ENCODE peak calls at places on chromosomes 16 and 17, in five cellular contexts. K, Y, L, E and F are unnamed samples.

GRCh38 chr17:63035271-63035670 is 69.2 kb downstream of the TANC2 start:
- DNase-seq in K (no peak), Y (no peak), L (no peak), E (no peak), F (peak; percentile 57)

GRCh38 chr17:5809580-5810188 is 225.4 kb upstream of the NLRP1 start:
- DNase-seq in K (no peak), Y (no peak), L (no peak), E (no peak), F (no peak)

GRCh38 chr17:72387487-72387886 is 266.7 kb downstream of the SOX9 start:
- DNase-seq in K (no peak), Y (no peak), L (no peak), E (no peak), F (peak; percentile 80)

GRCh38 chr16:5873221-5873620 is 775.6 kb upstream of the EEF2KMT start:
- DNase-seq in K (no peak), Y (no peak), L (no peak), E (no peak), F (no peak)

GRCh38 chr16:84925773-84926372 is 85.5 kb downstream of the ZDHHC7 start:
- DNase-seq in K (no peak), Y (no peak), L (no peak), E (no peak), F (no peak)

GRCh38 chr16:2586241-2586640 is 48.4 kb downstream of the PDPK1 start:
- DNase-seq in K (no peak), Y (no peak), L (no peak), E (no peak), F (no peak)

GRCh38 chr16:87957296-87958069 is 6.2 kb downstream of the BANP start:
- DNase-seq in K (no peak), Y (no peak), L (no peak), E (no peak), F (no peak)

GRCh38 chr16:4015275-4015990 is 100.8 kb downstream of the ADCY9 start:
- DNase-seq in K (no peak), Y (no peak), L (no peak), E (peak; percentile 19), F (no peak)

GRCh38 chr17:21677126-21677910 is 15.0 kb upstream of the KCNJ18 start:
- DNase-seq in K (no peak), Y (no peak), L (no peak), E (no peak), F (no peak)

GRCh38 chr17:64155751-64156544 is 26.0 kb upstream of the ERN1 start:
- DNase-seq in K (no peak), Y (no peak), L (no peak), E (no peak), F (peak; percentile 31)

GRCh38 chr16:14362774-14363371 is 267.2 kb downstream of the PARN start:
- DNase-seq in K (no peak), Y (no peak), L (no peak), E (no peak), F (no peak)

GRCh38 chr16:75482434-75483205 is 12.6 kb downstream of the CHST6 start:
- DNase-seq in K (no peak), Y (no peak), L (no peak), E (no peak), F (no peak)

GRCh38 chr16:88619859-88620655 is 18.3 kb upstream of the IL17C start:
- DNase-seq in K (no peak), Y (peak; percentile 66), L (no peak), E (no peak), F (peak; percentile 20)

GRCh38 chr17:40558300-40558584 is 7.0 kb downstream of the CCR7 start:
- DNase-seq in K (no peak), Y (no peak), L (no peak), E (no peak), F (no peak)

GRCh38 chr17:74241434-74241833 is 28.1 kb downstream of the TTYH2 start:
- DNase-seq in K (no peak), Y (no peak), L (no peak), E (no peak), F (no peak)

GRCh38 chr17:44079877-44080821 is 9.6 kb downstream of the G6PC3 start:
- DNase-seq in K (no peak), Y (no peak), L (no peak), E (no peak), F (no peak)

GRCh38 chr17:53118948-53119347 is 703.8 kb upstream of the KIF2B start:
- DNase-seq in K (peak; percentile 63), Y (no peak), L (no peak), E (no peak), F (no peak)

GRCh38 chr16:61946019-61946418 is 90.2 kb downstream of the CDH8 start:
- DNase-seq in K (no peak), Y (no peak), L (no peak), E (no peak), F (no peak)

GRCh38 chr16:80023865-80024264 is 423.3 kb upstream of the MAF start:
- DNase-seq in K (no peak), Y (no peak), L (no peak), E (peak; percentile 30), F (peak; percentile 8)

GRCh38 chr17:67157732-67158639 is 87.0 kb downstream of the HELZ start:
- DNase-seq in K (peak; percentile 31), Y (no peak), L (peak; percentile 65), E (peak; percentile 28), F (peak; percentile 26)

GRCh38 chr16:3587547-3588110 is 10.4 kb upstream of the NLRC3 start:
- DNase-seq in K (no peak), Y (no peak), L (no peak), E (no peak), F (no peak)

GRCh38 chr17:77568540-77568939 is 390.0 kb upstream of the TNRC6C start:
- DNase-seq in K (no peak), Y (no peak), L (no peak), E (no peak), F (no peak)

GRCh38 chr16:56679813-56680212 is 2.5 kb upstream of the MT1X start:
- DNase-seq in K (no peak), Y (no peak), L (no peak), E (no peak), F (no peak)

GRCh38 chr16:89170346-89171215 is 967 bp upstream of the CDH15 start:
- DNase-seq in K (peak; percentile 60), Y (peak; percentile 50), L (peak; percentile 33), E (no peak), F (no peak)

GRCh38 chr16:55035037-55035436 is 104.4 kb downstream of the IRX5 start:
- DNase-seq in K (peak; percentile 32), Y (no peak), L (peak; percentile 15), E (peak; percentile 39), F (no peak)

GRCh38 chr16:13984794-13985193 is 64.8 kb downstream of the ERCC4 start:
- DNase-seq in K (no peak), Y (no peak), L (no peak), E (no peak), F (no peak)

GRCh38 chr17:8803531-8804416 is 4.6 kb upstream of the MFSD6L start:
- DNase-seq in K (peak; percentile 4), Y (no peak), L (no peak), E (no peak), F (no peak)

GRCh38 chr16:86713021-86713631 is 134.8 kb downstream of the FOXL1 start:
- DNase-seq in K (no peak), Y (no peak), L (no peak), E (no peak), F (no peak)

GRCh38 chr16:75002474-75002873 is 3.6 kb downstream of the ZNRF1 start:
- DNase-seq in K (no peak), Y (no peak), L (no peak), E (no peak), F (no peak)

GRCh38 chr16:58252716-58253115 is 42.1 kb downstream of the PRSS54 start:
- DNase-seq in K (no peak), Y (no peak), L (no peak), E (no peak), F (no peak)

GRCh38 chr16:81863630-81864352 is 84.7 kb downstream of the PLCG2 start:
- DNase-seq in K (no peak), Y (no peak), L (no peak), E (no peak), F (no peak)

GRCh38 chr16:69186642-69187386 is at the start of gene SNTB2:
- DNase-seq in K (peak; percentile 89), Y (peak; percentile 92), L (peak; percentile 69), E (peak; percentile 90), F (peak; percentile 97)

GRCh38 chr16:1810106-1810505 is 16.5 kb downstream of the HAGH start:
- DNase-seq in K (no peak), Y (no peak), L (no peak), E (no peak), F (no peak)

GRCh38 chr17:71033336-71033735 is 864.0 kb downstream of the KCNJ2 start:
- DNase-seq in K (peak; percentile 2), Y (no peak), L (no peak), E (no peak), F (no peak)

GRCh38 chr17:7654832-7655540 is 4.3 kb downstream of the ATP1B2 start:
- DNase-seq in K (peak; percentile 19), Y (no peak), L (no peak), E (no peak), F (peak; percentile 37)

GRCh38 chr17:3049705-3050295 is 13.6 kb downstream of the OR1D5 start:
- DNase-seq in K (no peak), Y (no peak), L (no peak), E (no peak), F (peak; percentile 14)

GRCh38 chr17:57584050-57584551 is 161.0 kb downstream of the CCDC182 start:
- DNase-seq in K (no peak), Y (no peak), L (no peak), E (no peak), F (no peak)